ENCODE peak calls at places on chromosomes 2 and 18, in ten cellular contexts. I, G, Q, P, M, O, R, A, U and D are unnamed samples.
A peak's percentile ranks its signal among the peaks of the same experiment; 100 is the strongest.

GRCh38 chr2:119520696-119521436 is 3.4 kb downstream of the SCTR start:
- DNase-seq in P (no peak), M (no peak), O (no peak), A (no peak), I (no peak), R (no peak), Q (no peak), G (no peak), U (peak; percentile 27), D (no peak)

GRCh38 chr2:236675051-236675450 is 105.4 kb downstream of the ACKR3 start:
- DNase-seq in R (no peak), M (no peak), Q (no peak), U (no peak), A (no peak), I (no peak), O (peak; percentile 86), P (no peak), G (no peak), D (no peak)

GRCh38 chr2:197144183-197144582 is 166.4 kb downstream of the ANKRD44 start:
- DNase-seq in O (no peak), P (no peak), I (no peak), R (no peak), U (no peak), G (no peak), M (no peak), A (no peak), Q (no peak), D (no peak)

GRCh38 chr2:767440-767839 is 90.2 kb upstream of the TMEM18 start:
- DNase-seq in Q (no peak), U (no peak), M (no peak), P (no peak), I (no peak), R (no peak), A (no peak), O (no peak), G (no peak), D (peak; percentile 37)

GRCh38 chr2:237026981-237027711 is 58.5 kb upstream of the COPS8 start:
- DNase-seq in Q (peak; percentile 74), R (peak; percentile 88), M (peak; percentile 16), A (peak; percentile 53), P (peak; percentile 73), U (peak; percentile 74), O (peak; percentile 56), G (peak; percentile 64), I (peak; percentile 71), D (no peak)

GRCh38 chr18:70183441-70183840 is 22.0 kb downstream of the RTTN start:
- DNase-seq in P (no peak), R (peak; percentile 3), U (no peak), I (no peak), G (no peak), Q (no peak), M (no peak), O (no peak), A (no peak), D (no peak)

GRCh38 chr2:207423886-207424285 is 105.9 kb upstream of the CREB1 start:
- DNase-seq in I (no peak), G (no peak), R (peak; percentile 93), M (peak; percentile 80), Q (no peak), A (no peak), U (no peak), O (peak; percentile 100), P (no peak), D (peak; percentile 61)

GRCh38 chr2:128306081-128306930 is 12.4 kb downstream of the HS6ST1 start:
- DNase-seq in M (peak; percentile 99), G (peak; percentile 28), R (peak; percentile 91), P (no peak), O (peak; percentile 96), Q (peak; percentile 54), I (peak; percentile 81), A (peak; percentile 91), U (peak; percentile 89), D (no peak)

GRCh38 chr2:9102861-9103662 is 99.6 kb upstream of the MBOAT2 start:
- DNase-seq in O (peak; percentile 48), U (peak; percentile 56), Q (no peak), G (no peak), R (peak; percentile 19), M (no peak), I (no peak), P (no peak), A (no peak), D (no peak)

GRCh38 chr2:48332286-48332685 is 197.7 kb upstream of the STON1 start:
- DNase-seq in U (peak; percentile 51), I (no peak), R (no peak), A (no peak), Q (no peak), O (no peak), G (no peak), P (no peak), M (no peak), D (no peak)

GRCh38 chr2:174040417-174040701 is 75.2 kb upstream of the SP3 start:
- DNase-seq in A (no peak), Q (no peak), I (no peak), M (no peak), G (no peak), U (no peak), P (no peak), R (no peak), O (no peak), D (no peak)

GRCh38 chr2:37665038-37665437 is 6.4 kb downstream of the CDC42EP3 start:
- DNase-seq in I (no peak), R (no peak), A (no peak), M (no peak), Q (no peak), P (no peak), U (no peak), G (no peak), O (no peak), D (no peak)
- TF ChIP-seq CTCF in I (no peak), R (no peak), A (no peak), M (no peak), Q (no peak), P (no peak), U (no peak), G (no peak), O (no peak), D (no peak)

GRCh38 chr2:144460981-144461766 is 58.7 kb downstream of the ZEB2 start:
- DNase-seq in M (peak; percentile 44), Q (no peak), R (peak; percentile 94), I (peak; percentile 26), U (no peak), P (no peak), A (no peak), G (peak; percentile 82), O (peak; percentile 93), D (no peak)
- TF ChIP-seq CTCF in M (peak; percentile 12), Q (no peak), R (no peak), I (no peak), U (no peak), P (no peak), A (no peak), G (peak; percentile 9), O (peak; percentile 2), D (no peak)

GRCh38 chr2:75464348-75464946 is 96.3 kb downstream of the EVA1A start:
- DNase-seq in U (peak; percentile 37), O (peak; percentile 21), P (peak; percentile 24), Q (no peak), R (peak; percentile 64), M (no peak), G (no peak), A (peak; percentile 47), I (no peak), D (no peak)

GRCh38 chr2:75460630-75461029 is 100.1 kb downstream of the EVA1A start:
- DNase-seq in P (no peak), M (no peak), R (no peak), I (no peak), A (no peak), Q (no peak), G (no peak), O (no peak), U (no peak), D (no peak)

GRCh38 chr2:75466708-75467311 is 93.9 kb downstream of the EVA1A start:
- DNase-seq in R (peak; percentile 63), Q (peak; percentile 46), O (no peak), I (peak; percentile 9), P (peak; percentile 60), U (peak; percentile 57), M (no peak), A (peak; percentile 30), G (no peak), D (no peak)

GRCh38 chr2:75462714-75463113 is 98.0 kb downstream of the EVA1A start:
- DNase-seq in Q (no peak), O (no peak), A (no peak), R (no peak), U (no peak), M (no peak), G (no peak), P (no peak), I (no peak), D (no peak)

DNA sequence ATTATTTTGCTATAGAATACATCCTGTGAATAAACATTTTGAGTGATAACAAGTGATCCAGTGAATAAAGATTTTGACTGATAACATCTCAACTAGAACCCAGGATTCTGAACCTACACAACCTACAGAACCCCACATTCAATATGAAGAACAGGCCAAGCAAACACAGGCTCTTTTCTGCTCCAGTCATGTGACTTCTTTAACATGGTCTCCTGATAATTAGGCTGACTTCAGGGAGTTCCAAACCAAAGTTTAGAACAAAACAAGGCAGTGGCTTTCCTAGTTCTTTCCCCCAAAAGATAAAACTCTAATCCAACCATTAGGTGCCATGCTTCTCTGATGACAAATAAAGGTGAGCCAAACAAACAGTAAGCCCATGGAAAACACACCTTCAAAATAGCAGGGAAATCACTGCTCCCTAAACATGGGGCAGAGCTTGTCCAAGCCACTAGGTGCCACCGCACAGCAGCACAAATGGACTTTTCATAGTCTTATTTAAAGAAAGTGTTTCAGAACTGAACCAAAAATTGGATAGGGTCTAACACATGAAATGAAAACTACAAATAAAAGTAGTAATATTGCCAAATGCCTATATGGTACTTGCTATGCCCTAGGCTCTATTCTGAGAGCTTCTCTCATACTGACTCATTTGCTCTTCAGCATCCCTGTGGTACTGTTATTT is 95.3 kb downstream of the EVA1A start:
- DNase-seq in M (peak; percentile 15), A (peak; percentile 39), U (peak; percentile 20), G (no peak), Q (no peak), R (peak; percentile 71), P (no peak), O (peak; percentile 31), I (no peak), D (no peak)
- TF ChIP-seq CTCF in M (peak; percentile 71), A (no peak), U (peak; percentile 31), G (peak; percentile 34), Q (peak; percentile 27), R (peak; percentile 81), P (no peak), O (peak; percentile 72), I (no peak), D (no peak)

DNA sequence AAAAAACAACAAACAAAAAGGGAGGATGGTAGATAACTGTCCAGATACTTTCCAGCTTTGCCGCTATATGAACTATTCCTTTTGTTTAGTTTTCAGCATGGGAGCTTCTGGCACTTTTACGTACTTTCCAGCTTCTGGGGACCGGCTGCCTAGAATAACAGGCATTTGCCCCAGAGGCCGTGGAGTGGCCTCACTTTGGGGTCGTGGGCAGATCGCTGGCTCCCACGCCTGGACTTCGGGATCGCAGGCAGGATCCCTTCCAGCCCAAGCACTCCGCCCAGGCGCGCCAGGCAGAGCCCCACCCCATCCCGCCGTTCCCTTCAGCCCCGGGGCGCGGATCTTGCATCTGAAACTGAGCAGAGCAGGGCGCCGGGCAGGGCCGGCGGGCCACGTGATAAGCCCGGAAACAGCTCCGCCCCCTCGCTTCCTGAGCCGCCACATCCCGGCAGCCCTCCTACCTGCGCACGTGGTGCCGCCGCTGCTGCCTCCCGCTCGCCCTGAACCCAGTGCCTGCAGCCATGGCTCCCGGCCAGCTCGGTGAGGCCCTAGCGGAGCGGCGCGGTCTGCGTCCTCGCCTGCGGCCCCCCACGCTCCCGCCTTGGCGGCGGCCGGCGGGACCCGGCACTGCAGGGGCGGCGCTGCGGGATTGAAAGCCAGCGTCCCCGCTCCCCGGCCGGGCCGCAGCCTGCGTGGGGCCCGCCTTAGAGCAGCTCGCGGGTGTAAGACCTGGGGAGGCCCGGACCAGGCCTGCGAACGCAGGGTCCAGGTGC is at the start of gene ATIC:
- DNase-seq in M (peak; percentile 71), G (peak; percentile 96), Q (peak; percentile 92), R (peak; percentile 98), O (peak; percentile 87), I (peak; percentile 97), U (peak; percentile 97), A (peak; percentile 90), P (peak; percentile 93), D (peak; percentile 82)
- TF ChIP-seq CTCF in M (no peak), G (no peak), Q (no peak), R (no peak), O (no peak), I (no peak), U (no peak), A (no peak), P (no peak), D (no peak)